ENCODE peak calls at places on chromosomes 7 and 10, in seven cellular contexts. One of them, this sample, is unnamed.

GRCh38 chr7:66429498-66430163 is 199.1 kb upstream of the KCTD7 start:
- DNase-seq in coronary artery: no peak
- DNase-seq in AG09319: no peak
- DNase-seq in foreskin fibroblast: no peak
- DNase-seq in lower leg skin: no peak
- DNase-seq in DND-41: no peak
- DNase-seq in choroid plexus epithelial cell: peak
- DNase-seq in this sample: no peak

GRCh38 chr7:122638459-122638858 is 60.5 kb downstream of the RNF133 start:
- DNase-seq in coronary artery: no peak
- DNase-seq in AG09319: no peak
- DNase-seq in foreskin fibroblast: no peak
- DNase-seq in lower leg skin: no peak
- DNase-seq in DND-41: no peak
- DNase-seq in choroid plexus epithelial cell: no peak
- DNase-seq in this sample: no peak

GRCh38 chr10:79024296-79024695 is 44.5 kb upstream of the ZMIZ1 start:
- DNase-seq in coronary artery: peak
- DNase-seq in AG09319: no peak
- DNase-seq in foreskin fibroblast: no peak
- DNase-seq in lower leg skin: peak
- DNase-seq in DND-41: no peak
- DNase-seq in choroid plexus epithelial cell: no peak
- DNase-seq in this sample: no peak

GRCh38 chr7:73823257-73823656 is 7.5 kb upstream of the CLDN4 start:
- DNase-seq in coronary artery: no peak
- DNase-seq in AG09319: no peak
- DNase-seq in foreskin fibroblast: no peak
- DNase-seq in lower leg skin: peak
- DNase-seq in DND-41: no peak
- DNase-seq in choroid plexus epithelial cell: no peak
- DNase-seq in this sample: no peak

GRCh38 chr7:101496017-101496416 is 133.1 kb downstream of the MYL10 start:
- DNase-seq in coronary artery: no peak
- DNase-seq in AG09319: no peak
- DNase-seq in foreskin fibroblast: no peak
- DNase-seq in lower leg skin: no peak
- DNase-seq in DND-41: no peak
- DNase-seq in choroid plexus epithelial cell: no peak
- DNase-seq in this sample: peak

GRCh38 chr10:129956285-129956649 is 7.8 kb downstream of the EBF3 start:
- DNase-seq in coronary artery: no peak
- DNase-seq in AG09319: no peak
- DNase-seq in foreskin fibroblast: no peak
- DNase-seq in lower leg skin: no peak
- DNase-seq in DND-41: no peak
- DNase-seq in choroid plexus epithelial cell: no peak
- DNase-seq in this sample: no peak

GRCh38 chr10:47192273-47192672 is 107.7 kb upstream of the GDF10 start:
- DNase-seq in coronary artery: no peak
- DNase-seq in AG09319: no peak
- DNase-seq in foreskin fibroblast: no peak
- DNase-seq in lower leg skin: peak
- DNase-seq in DND-41: no peak
- DNase-seq in choroid plexus epithelial cell: no peak
- DNase-seq in this sample: no peak

GRCh38 chr7:128442346-128442745 is 13.3 kb upstream of the HILPDA start:
- DNase-seq in coronary artery: no peak
- DNase-seq in AG09319: no peak
- DNase-seq in foreskin fibroblast: no peak
- DNase-seq in lower leg skin: no peak
- DNase-seq in DND-41: no peak
- DNase-seq in choroid plexus epithelial cell: no peak
- DNase-seq in this sample: no peak

GRCh38 chr7:70071786-70072185 is 473.5 kb downstream of the AUTS2 start:
- DNase-seq in coronary artery: no peak
- DNase-seq in AG09319: no peak
- DNase-seq in foreskin fibroblast: no peak
- DNase-seq in lower leg skin: no peak
- DNase-seq in DND-41: no peak
- DNase-seq in choroid plexus epithelial cell: no peak
- DNase-seq in this sample: no peak

GRCh38 chr10:51765284-51765971 is 66.0 kb upstream of the CSTF2T start:
- DNase-seq in coronary artery: no peak
- DNase-seq in AG09319: no peak
- DNase-seq in foreskin fibroblast: no peak
- DNase-seq in lower leg skin: no peak
- DNase-seq in DND-41: no peak
- DNase-seq in choroid plexus epithelial cell: no peak
- DNase-seq in this sample: no peak

GRCh38 chr10:5812283-5813090 is 747 bp downstream of the GDI2 start:
- DNase-seq in coronary artery: peak
- DNase-seq in AG09319: no peak
- DNase-seq in foreskin fibroblast: no peak
- DNase-seq in lower leg skin: peak
- DNase-seq in DND-41: peak
- DNase-seq in choroid plexus epithelial cell: peak
- DNase-seq in this sample: no peak

GRCh38 chr7:30206942-30207341 is 72.2 kb downstream of the MTURN start:
- DNase-seq in coronary artery: no peak
- DNase-seq in AG09319: no peak
- DNase-seq in foreskin fibroblast: no peak
- DNase-seq in lower leg skin: no peak
- DNase-seq in DND-41: no peak
- DNase-seq in choroid plexus epithelial cell: no peak
- DNase-seq in this sample: no peak

GRCh38 chr10:104321226-104321625 is 17.0 kb downstream of the ITPRIP start:
- DNase-seq in coronary artery: no peak
- DNase-seq in AG09319: no peak
- DNase-seq in foreskin fibroblast: no peak
- DNase-seq in lower leg skin: peak
- DNase-seq in DND-41: no peak
- DNase-seq in choroid plexus epithelial cell: peak
- DNase-seq in this sample: no peak

DNA sequence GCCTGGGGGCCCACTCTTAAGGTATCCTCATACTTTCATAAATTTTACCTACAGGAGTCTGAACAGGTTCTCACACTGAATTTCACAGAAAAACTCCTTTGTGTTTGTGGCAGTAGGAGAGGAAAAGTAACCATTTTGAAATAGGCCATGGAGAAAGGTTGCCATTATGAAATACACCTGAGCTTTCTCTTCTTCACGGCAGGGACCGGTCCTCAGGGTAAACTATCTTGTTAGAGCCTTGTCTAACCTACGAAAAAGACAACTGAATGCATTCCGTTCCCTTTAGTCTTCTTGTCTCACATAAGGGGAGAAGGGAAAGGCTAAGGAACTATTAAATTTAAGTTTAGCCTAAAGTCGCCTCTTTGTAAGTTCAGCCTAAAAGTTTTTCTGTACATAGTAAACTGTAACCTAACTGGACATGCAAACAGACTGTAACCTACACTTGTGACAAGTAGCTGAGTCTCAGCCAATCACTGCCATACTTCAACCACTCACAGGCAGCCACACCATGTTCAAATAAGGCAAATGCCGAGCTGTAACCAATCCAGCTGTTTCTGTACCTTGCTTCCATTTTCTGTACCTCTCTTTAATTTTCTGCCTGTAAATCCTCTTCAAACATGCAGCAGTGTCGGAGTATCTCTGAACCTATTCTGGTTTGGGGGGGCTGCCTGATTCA is 14.2 kb upstream of the RNF32 start:
- DNase-seq in coronary artery: no peak
- DNase-seq in AG09319: no peak
- DNase-seq in foreskin fibroblast: no peak
- DNase-seq in lower leg skin: no peak
- DNase-seq in DND-41: no peak
- DNase-seq in choroid plexus epithelial cell: no peak
- DNase-seq in this sample: no peak
- TF ChIP-seq CTCF in coronary artery: no peak
- TF ChIP-seq CTCF in AG09319: no peak
- TF ChIP-seq CTCF in foreskin fibroblast: no peak
- TF ChIP-seq CTCF in lower leg skin: no peak
- TF ChIP-seq CTCF in DND-41: no peak
- TF ChIP-seq CTCF in choroid plexus epithelial cell: no peak
- TF ChIP-seq CTCF in this sample: no peak

DNA sequence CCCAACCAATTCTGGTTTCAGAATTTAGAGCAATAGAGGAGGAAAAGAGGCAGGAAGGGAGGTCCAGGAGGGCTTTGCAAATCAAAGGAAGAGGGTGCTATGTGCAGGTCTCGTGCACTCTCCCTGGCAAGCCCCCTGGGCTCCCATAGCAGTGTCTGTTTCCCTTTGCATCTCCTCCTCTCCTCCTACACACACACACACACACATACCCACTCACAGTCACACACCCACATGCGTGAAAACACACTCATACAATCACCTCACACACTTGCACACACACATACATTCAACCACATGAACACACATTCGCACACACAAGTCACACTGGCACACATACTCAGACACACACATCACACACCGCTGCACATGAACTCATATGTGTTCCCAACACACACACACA is 105.3 kb downstream of the OAT start:
- DNase-seq in coronary artery: peak
- DNase-seq in AG09319: no peak
- DNase-seq in foreskin fibroblast: no peak
- DNase-seq in lower leg skin: no peak
- DNase-seq in DND-41: no peak
- DNase-seq in choroid plexus epithelial cell: no peak
- DNase-seq in this sample: no peak
- TF ChIP-seq CTCF in coronary artery: no peak
- TF ChIP-seq CTCF in AG09319: no peak
- TF ChIP-seq CTCF in foreskin fibroblast: no peak
- TF ChIP-seq CTCF in lower leg skin: no peak
- TF ChIP-seq CTCF in DND-41: no peak
- TF ChIP-seq CTCF in choroid plexus epithelial cell: no peak
- TF ChIP-seq CTCF in this sample: no peak

GRCh38 chr10:123408660-123409059 is 254.5 kb downstream of the BUB3 start:
- DNase-seq in coronary artery: no peak
- DNase-seq in AG09319: no peak
- DNase-seq in foreskin fibroblast: no peak
- DNase-seq in lower leg skin: no peak
- DNase-seq in DND-41: no peak
- DNase-seq in choroid plexus epithelial cell: no peak
- DNase-seq in this sample: no peak

GRCh38 chr10:123417414-123417813 is 248.7 kb upstream of the GPR26 start:
- DNase-seq in coronary artery: no peak
- DNase-seq in AG09319: no peak
- DNase-seq in foreskin fibroblast: no peak
- DNase-seq in lower leg skin: no peak
- DNase-seq in DND-41: no peak
- DNase-seq in choroid plexus epithelial cell: no peak
- DNase-seq in this sample: no peak

GRCh38 chr10:123413353-123413752 is 252.8 kb upstream of the GPR26 start:
- DNase-seq in coronary artery: no peak
- DNase-seq in AG09319: no peak
- DNase-seq in foreskin fibroblast: no peak
- DNase-seq in lower leg skin: no peak
- DNase-seq in DND-41: no peak
- DNase-seq in choroid plexus epithelial cell: no peak
- DNase-seq in this sample: no peak
- TF ChIP-seq CTCF in coronary artery: no peak
- TF ChIP-seq CTCF in AG09319: no peak
- TF ChIP-seq CTCF in foreskin fibroblast: no peak
- TF ChIP-seq CTCF in lower leg skin: no peak
- TF ChIP-seq CTCF in DND-41: peak
- TF ChIP-seq CTCF in choroid plexus epithelial cell: no peak
- TF ChIP-seq CTCF in this sample: no peak

DNA sequence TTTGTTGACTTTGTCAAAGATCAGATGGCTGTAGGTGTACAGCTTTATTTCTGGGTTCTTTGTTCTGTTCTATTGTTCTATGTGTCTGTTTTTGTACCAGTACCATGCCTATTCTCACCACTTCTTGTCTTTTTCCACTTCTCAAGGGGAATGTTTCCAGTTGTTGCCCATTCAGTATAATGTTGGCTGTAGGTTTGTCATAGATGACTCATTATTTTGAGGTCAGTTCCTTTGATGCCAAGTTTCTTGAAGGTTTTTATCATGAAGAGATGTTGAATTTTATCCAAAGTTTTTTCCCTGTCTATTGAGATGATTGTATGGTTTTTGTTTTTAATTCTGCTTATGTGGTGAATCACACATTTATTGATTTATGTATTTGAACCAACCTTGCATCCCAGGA is 216.7 kb upstream of the RNF32 start:
- DNase-seq in coronary artery: no peak
- DNase-seq in AG09319: no peak
- DNase-seq in foreskin fibroblast: no peak
- DNase-seq in lower leg skin: no peak
- DNase-seq in DND-41: no peak
- DNase-seq in choroid plexus epithelial cell: no peak
- DNase-seq in this sample: no peak
- TF ChIP-seq CTCF in coronary artery: no peak
- TF ChIP-seq CTCF in AG09319: no peak
- TF ChIP-seq CTCF in foreskin fibroblast: no peak
- TF ChIP-seq CTCF in lower leg skin: no peak
- TF ChIP-seq CTCF in DND-41: no peak
- TF ChIP-seq CTCF in choroid plexus epithelial cell: no peak
- TF ChIP-seq CTCF in this sample: no peak

DNA sequence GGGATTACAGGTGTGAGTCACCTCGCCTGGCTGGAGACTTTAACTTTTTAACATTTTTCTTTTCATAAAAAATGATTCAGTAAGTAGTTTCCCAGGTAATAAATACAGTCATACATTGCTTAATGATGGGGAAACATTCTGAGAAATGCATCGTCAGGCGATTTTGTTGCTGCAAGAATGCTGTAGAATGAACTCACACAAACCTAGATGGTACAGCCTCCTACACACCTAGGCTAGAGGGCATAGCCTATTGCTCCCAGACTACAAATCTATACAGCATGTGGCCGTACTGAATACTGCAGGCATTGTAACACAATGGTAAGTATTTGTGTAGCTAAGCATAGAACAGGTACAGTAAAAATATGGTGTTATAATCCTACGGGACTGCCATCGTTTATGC is 108.5 kb upstream of the SFMBT2 start:
- DNase-seq in coronary artery: no peak
- DNase-seq in AG09319: no peak
- DNase-seq in foreskin fibroblast: no peak
- DNase-seq in lower leg skin: no peak
- DNase-seq in DND-41: no peak
- DNase-seq in choroid plexus epithelial cell: no peak
- DNase-seq in this sample: no peak
- TF ChIP-seq CTCF in coronary artery: no peak
- TF ChIP-seq CTCF in AG09319: no peak
- TF ChIP-seq CTCF in foreskin fibroblast: no peak
- TF ChIP-seq CTCF in lower leg skin: no peak
- TF ChIP-seq CTCF in DND-41: no peak
- TF ChIP-seq CTCF in choroid plexus epithelial cell: no peak
- TF ChIP-seq CTCF in this sample: no peak

DNA sequence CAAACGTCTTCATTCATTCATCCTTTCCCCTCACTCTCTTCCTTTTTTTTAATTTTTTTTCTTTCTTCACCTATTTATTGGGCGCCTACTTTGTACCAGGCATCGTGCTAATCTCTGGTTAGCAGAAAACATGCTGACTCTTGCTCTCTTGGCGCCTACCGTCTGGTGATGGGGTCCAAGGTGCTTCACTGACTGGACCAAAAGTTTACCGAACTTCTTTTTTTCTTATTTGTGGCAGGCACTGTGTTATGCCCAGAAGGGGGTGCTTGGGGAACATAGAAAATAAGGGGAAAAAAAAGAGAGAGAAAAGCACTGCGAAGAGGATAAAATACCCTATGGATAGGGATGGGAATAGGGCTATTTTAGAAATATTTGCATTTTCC is 505 bp upstream of the FAM204A start:
- DNase-seq in coronary artery: no peak
- DNase-seq in AG09319: no peak
- DNase-seq in foreskin fibroblast: no peak
- DNase-seq in lower leg skin: no peak
- DNase-seq in DND-41: no peak
- DNase-seq in choroid plexus epithelial cell: peak
- DNase-seq in this sample: no peak
- TF ChIP-seq CTCF in coronary artery: no peak
- TF ChIP-seq CTCF in AG09319: no peak
- TF ChIP-seq CTCF in foreskin fibroblast: no peak
- TF ChIP-seq CTCF in lower leg skin: no peak
- TF ChIP-seq CTCF in DND-41: no peak
- TF ChIP-seq CTCF in choroid plexus epithelial cell: peak
- TF ChIP-seq CTCF in this sample: no peak